ENCODE peak calls at places on chromosomes 13 and 19, in six cellular contexts. One of them, this sample, is unnamed.

GRCh38 chr19:31583148-31583547 is 233.9 kb upstream of the TSHZ3 start:
- DNase-seq in brain microvascular endothelial cell: no peak
- DNase-seq in left ventricle myocardium inferior: no peak
- DNase-seq in tibial artery: no peak
- DNase-seq in tibial nerve: no peak
- DNase-seq in caudate nucleus: no peak
- DNase-seq in this sample: no peak

GRCh38 chr13:100710176-100710575 is 35.6 kb upstream of the TMTC4 start:
- DNase-seq in brain microvascular endothelial cell: no peak
- DNase-seq in left ventricle myocardium inferior: no peak
- DNase-seq in tibial artery: no peak
- DNase-seq in tibial nerve: no peak
- DNase-seq in caudate nucleus: no peak
- DNase-seq in this sample: no peak

GRCh38 chr13:66805657-66806056 is 424.5 kb downstream of the PCDH9 start:
- DNase-seq in brain microvascular endothelial cell: peak; percentile 81
- DNase-seq in left ventricle myocardium inferior: no peak
- DNase-seq in tibial artery: peak; percentile 19
- DNase-seq in tibial nerve: peak; percentile 50
- DNase-seq in caudate nucleus: no peak
- DNase-seq in this sample: no peak

GRCh38 chr19:2492870-2493269 is 16.9 kb downstream of the GADD45B start:
- DNase-seq in brain microvascular endothelial cell: no peak
- DNase-seq in left ventricle myocardium inferior: no peak
- DNase-seq in tibial artery: no peak
- DNase-seq in tibial nerve: no peak
- DNase-seq in caudate nucleus: no peak
- DNase-seq in this sample: no peak

GRCh38 chr19:6373813-6374108 is 1.2 kb downstream of the ALKBH7 start:
- DNase-seq in brain microvascular endothelial cell: no peak
- DNase-seq in left ventricle myocardium inferior: no peak
- DNase-seq in tibial artery: no peak
- DNase-seq in tibial nerve: no peak
- DNase-seq in caudate nucleus: no peak
- DNase-seq in this sample: peak; percentile 20

GRCh38 chr19:45711851-45712698 is 18.6 kb downstream of the FBXO46 start:
- DNase-seq in brain microvascular endothelial cell: no peak
- DNase-seq in left ventricle myocardium inferior: no peak
- DNase-seq in tibial artery: no peak
- DNase-seq in tibial nerve: no peak
- DNase-seq in caudate nucleus: no peak
- DNase-seq in this sample: no peak

GRCh38 chr19:3851254-3852176 is 17.3 kb downstream of the ZFR2 start:
- DNase-seq in brain microvascular endothelial cell: no peak
- DNase-seq in left ventricle myocardium inferior: no peak
- DNase-seq in tibial artery: no peak
- DNase-seq in tibial nerve: no peak
- DNase-seq in caudate nucleus: no peak
- DNase-seq in this sample: no peak

GRCh38 chr13:108895220-108895704 is 265.9 kb downstream of the MYO16 start:
- DNase-seq in brain microvascular endothelial cell: peak; percentile 41
- DNase-seq in left ventricle myocardium inferior: no peak
- DNase-seq in tibial artery: no peak
- DNase-seq in tibial nerve: peak; percentile 56
- DNase-seq in caudate nucleus: no peak
- DNase-seq in this sample: no peak

GRCh38 chr19:10678813-10679212 is 22.4 kb upstream of the QTRT1 start:
- DNase-seq in brain microvascular endothelial cell: no peak
- DNase-seq in left ventricle myocardium inferior: no peak
- DNase-seq in tibial artery: no peak
- DNase-seq in tibial nerve: no peak
- DNase-seq in caudate nucleus: no peak
- DNase-seq in this sample: no peak

GRCh38 chr13:43132911-43133310 is 109.5 kb downstream of the DNAJC15 start:
- DNase-seq in brain microvascular endothelial cell: no peak
- DNase-seq in left ventricle myocardium inferior: no peak
- DNase-seq in tibial artery: no peak
- DNase-seq in tibial nerve: no peak
- DNase-seq in caudate nucleus: no peak
- DNase-seq in this sample: no peak

GRCh38 chr13:112638919-112639318 is 50.9 kb upstream of the ATP11A start:
- DNase-seq in brain microvascular endothelial cell: no peak
- DNase-seq in left ventricle myocardium inferior: no peak
- DNase-seq in tibial artery: no peak
- DNase-seq in tibial nerve: no peak
- DNase-seq in caudate nucleus: no peak
- DNase-seq in this sample: no peak

GRCh38 chr13:41064493-41064892 is 3.2 kb downstream of the WBP4 start:
- DNase-seq in brain microvascular endothelial cell: no peak
- DNase-seq in left ventricle myocardium inferior: no peak
- DNase-seq in tibial artery: no peak
- DNase-seq in tibial nerve: no peak
- DNase-seq in caudate nucleus: no peak
- DNase-seq in this sample: no peak

GRCh38 chr19:47778954-47779351 is 450 bp downstream of the SELENOW start:
- DNase-seq in brain microvascular endothelial cell: no peak
- DNase-seq in left ventricle myocardium inferior: peak; percentile 29
- DNase-seq in tibial artery: peak; percentile 45
- DNase-seq in tibial nerve: peak; percentile 33
- DNase-seq in caudate nucleus: no peak
- DNase-seq in this sample: peak; percentile 45

GRCh38 chr13:72141845-72142470 is 275.0 kb upstream of the DACH1 start:
- DNase-seq in brain microvascular endothelial cell: peak; percentile 74
- DNase-seq in left ventricle myocardium inferior: no peak
- DNase-seq in tibial artery: no peak
- DNase-seq in tibial nerve: no peak
- DNase-seq in caudate nucleus: no peak
- DNase-seq in this sample: no peak

GRCh38 chr13:42075517-42075916 is 27.1 kb downstream of the DGKH start:
- DNase-seq in brain microvascular endothelial cell: no peak
- DNase-seq in left ventricle myocardium inferior: no peak
- DNase-seq in tibial artery: no peak
- DNase-seq in tibial nerve: no peak
- DNase-seq in caudate nucleus: no peak
- DNase-seq in this sample: no peak

GRCh38 chr19:4589579-4590410 is 30.3 kb upstream of the SEMA6B start:
- DNase-seq in brain microvascular endothelial cell: no peak
- DNase-seq in left ventricle myocardium inferior: peak; percentile 41
- DNase-seq in tibial artery: no peak
- DNase-seq in tibial nerve: no peak
- DNase-seq in caudate nucleus: no peak
- DNase-seq in this sample: no peak

GRCh38 chr19:28012361-28012760 is 1200.6 kb downstream of the UQCRFS1 start:
- DNase-seq in brain microvascular endothelial cell: no peak
- DNase-seq in left ventricle myocardium inferior: no peak
- DNase-seq in tibial artery: no peak
- DNase-seq in tibial nerve: no peak
- DNase-seq in caudate nucleus: no peak
- DNase-seq in this sample: no peak

GRCh38 chr13:41344358-41344757 is 33.3 kb downstream of the NAA16 start:
- DNase-seq in brain microvascular endothelial cell: no peak
- DNase-seq in left ventricle myocardium inferior: no peak
- DNase-seq in tibial artery: no peak
- DNase-seq in tibial nerve: no peak
- DNase-seq in caudate nucleus: no peak
- DNase-seq in this sample: no peak

GRCh38 chr19:36488816-36489138 is 584 bp downstream of the ZNF566 start:
- DNase-seq in brain microvascular endothelial cell: peak; percentile 3
- DNase-seq in left ventricle myocardium inferior: no peak
- DNase-seq in tibial artery: peak; percentile 20
- DNase-seq in tibial nerve: no peak
- DNase-seq in caudate nucleus: no peak
- DNase-seq in this sample: no peak

GRCh38 chr13:61362522-61362921 is 53.1 kb downstream of the PCDH20 start:
- DNase-seq in brain microvascular endothelial cell: no peak
- DNase-seq in left ventricle myocardium inferior: no peak
- DNase-seq in tibial artery: no peak
- DNase-seq in tibial nerve: no peak
- DNase-seq in caudate nucleus: no peak
- DNase-seq in this sample: no peak

GRCh38 chr19:45152504-45153338 is 8.1 kb downstream of the NKPD1 start:
- DNase-seq in brain microvascular endothelial cell: no peak
- DNase-seq in left ventricle myocardium inferior: peak; percentile 49
- DNase-seq in tibial artery: no peak
- DNase-seq in tibial nerve: peak; percentile 13
- DNase-seq in caudate nucleus: no peak
- DNase-seq in this sample: no peak

GRCh38 chr13:72959643-72960042 is 99.2 kb upstream of the KLF5 start:
- DNase-seq in brain microvascular endothelial cell: no peak
- DNase-seq in left ventricle myocardium inferior: no peak
- DNase-seq in tibial artery: no peak
- DNase-seq in tibial nerve: no peak
- DNase-seq in caudate nucleus: no peak
- DNase-seq in this sample: no peak

GRCh38 chr13:104975272-104975671 is 1560.2 kb downstream of the EFNB2 start:
- DNase-seq in brain microvascular endothelial cell: no peak
- DNase-seq in left ventricle myocardium inferior: no peak
- DNase-seq in tibial artery: no peak
- DNase-seq in tibial nerve: no peak
- DNase-seq in caudate nucleus: no peak
- DNase-seq in this sample: no peak

GRCh38 chr19:5196832-5197231 is 143.8 kb downstream of the PTPRS start:
- DNase-seq in brain microvascular endothelial cell: no peak
- DNase-seq in left ventricle myocardium inferior: no peak
- DNase-seq in tibial artery: no peak
- DNase-seq in tibial nerve: no peak
- DNase-seq in caudate nucleus: no peak
- DNase-seq in this sample: no peak

GRCh38 chr19:51803965-51804364 is 9.0 kb downstream of the FPR3 start:
- DNase-seq in brain microvascular endothelial cell: no peak
- DNase-seq in left ventricle myocardium inferior: no peak
- DNase-seq in tibial artery: no peak
- DNase-seq in tibial nerve: no peak
- DNase-seq in caudate nucleus: no peak
- DNase-seq in this sample: no peak

GRCh38 chr13:97986841-97987240 is 33.4 kb downstream of the IPO5 start:
- DNase-seq in brain microvascular endothelial cell: no peak
- DNase-seq in left ventricle myocardium inferior: no peak
- DNase-seq in tibial artery: peak; percentile 28
- DNase-seq in tibial nerve: peak; percentile 15
- DNase-seq in caudate nucleus: no peak
- DNase-seq in this sample: no peak

GRCh38 chr19:38386968-38387549 is 775 bp downstream of the GGN start:
- DNase-seq in brain microvascular endothelial cell: no peak
- DNase-seq in left ventricle myocardium inferior: peak; percentile 36
- DNase-seq in tibial artery: peak; percentile 49
- DNase-seq in tibial nerve: peak; percentile 15
- DNase-seq in caudate nucleus: no peak
- DNase-seq in this sample: no peak

GRCh38 chr13:97883356-97883755 is 70.1 kb upstream of the IPO5 start:
- DNase-seq in brain microvascular endothelial cell: peak; percentile 45
- DNase-seq in left ventricle myocardium inferior: no peak
- DNase-seq in tibial artery: no peak
- DNase-seq in tibial nerve: no peak
- DNase-seq in caudate nucleus: no peak
- DNase-seq in this sample: no peak

GRCh38 chr13:29454931-29455481 is 140.5 kb downstream of the SLC7A1 start:
- DNase-seq in brain microvascular endothelial cell: no peak
- DNase-seq in left ventricle myocardium inferior: no peak
- DNase-seq in tibial artery: no peak
- DNase-seq in tibial nerve: no peak
- DNase-seq in caudate nucleus: no peak
- DNase-seq in this sample: no peak

DNA sequence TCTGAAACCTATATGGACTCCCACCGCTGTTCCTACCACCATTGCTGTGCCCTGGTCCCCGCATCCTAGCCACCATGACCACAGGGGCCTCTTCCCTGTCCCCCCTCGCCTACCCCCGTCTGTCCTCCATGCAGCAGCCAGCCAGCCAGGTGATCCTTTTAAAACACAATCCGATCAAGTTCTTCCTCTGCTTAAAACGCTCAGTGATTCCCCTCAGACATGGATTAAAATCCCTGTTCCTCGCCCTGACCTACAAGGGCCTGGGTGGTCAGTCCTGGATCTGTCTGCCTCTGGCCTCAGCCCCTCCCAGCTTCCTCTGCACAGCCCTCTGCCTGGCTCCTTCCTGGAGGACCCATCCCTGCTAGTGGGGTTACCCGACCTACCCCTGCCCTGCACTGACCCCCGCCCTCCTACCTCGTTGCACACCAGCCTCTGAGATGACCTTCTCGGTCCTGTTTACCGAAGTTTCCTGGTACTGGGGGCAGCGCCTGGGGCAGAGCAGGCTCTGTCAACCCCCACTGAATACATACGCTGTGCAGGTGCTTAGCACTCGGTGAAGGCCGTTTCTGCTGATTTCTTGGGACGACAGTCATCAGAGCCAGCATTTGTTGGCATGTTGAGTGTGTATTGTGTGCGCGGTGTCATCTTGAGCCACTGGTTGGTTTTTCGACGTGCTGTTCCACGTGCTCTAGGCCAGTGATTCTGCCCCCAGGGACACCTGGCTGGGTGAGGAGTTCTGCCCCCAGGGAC is 14.7 kb upstream of the LENG8 start:
- DNase-seq in brain microvascular endothelial cell: no peak
- DNase-seq in left ventricle myocardium inferior: no peak
- DNase-seq in tibial artery: no peak
- DNase-seq in tibial nerve: no peak
- DNase-seq in caudate nucleus: no peak
- DNase-seq in this sample: no peak
- H3K27ac ChIP-seq in brain microvascular endothelial cell: no peak overlapping the region
- H3K27ac ChIP-seq in left ventricle myocardium inferior: no peak overlapping the region
- H3K27ac ChIP-seq in tibial artery: no peak overlapping the region
- H3K27ac ChIP-seq in tibial nerve: no peak overlapping the region
- H3K27ac ChIP-seq in caudate nucleus: peak overlapping the region; percentile 88
- H3K27ac ChIP-seq in this sample: peak overlapping the region; percentile 86

GRCh38 chr13:46495647-46496046 is 57.3 kb upstream of the LRCH1 start:
- DNase-seq in brain microvascular endothelial cell: no peak
- DNase-seq in left ventricle myocardium inferior: no peak
- DNase-seq in tibial artery: no peak
- DNase-seq in tibial nerve: no peak
- DNase-seq in caudate nucleus: no peak
- DNase-seq in this sample: no peak
- H3K27ac ChIP-seq in brain microvascular endothelial cell: no peak overlapping the region
- H3K27ac ChIP-seq in left ventricle myocardium inferior: no peak overlapping the region
- H3K27ac ChIP-seq in tibial artery: peak overlapping the region; percentile 51
- H3K27ac ChIP-seq in tibial nerve: no peak overlapping the region
- H3K27ac ChIP-seq in caudate nucleus: no peak overlapping the region
- H3K27ac ChIP-seq in this sample: no peak overlapping the region

DNA sequence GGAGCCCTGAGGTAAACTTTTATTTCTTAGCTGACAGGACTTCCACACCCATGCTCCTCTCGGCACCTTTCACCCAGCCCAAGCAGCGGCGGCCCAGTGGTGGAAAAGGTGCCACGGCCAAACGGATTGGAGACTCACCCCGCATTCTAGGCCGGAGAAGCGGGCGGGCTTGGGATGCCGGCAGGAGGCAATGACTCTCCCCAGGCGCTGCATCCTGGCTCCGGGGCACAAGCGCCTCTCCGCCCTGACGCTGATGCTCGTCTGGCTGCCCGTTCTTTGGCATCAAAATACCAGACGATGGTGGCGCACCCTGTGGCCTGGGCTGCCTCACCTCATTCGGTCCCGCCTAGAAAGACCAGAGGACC is 6.7 kb upstream of the ZNF606 start:
- DNase-seq in brain microvascular endothelial cell: no peak
- DNase-seq in left ventricle myocardium inferior: no peak
- DNase-seq in tibial artery: no peak
- DNase-seq in tibial nerve: no peak
- DNase-seq in caudate nucleus: no peak
- DNase-seq in this sample: no peak
- H3K27ac ChIP-seq in brain microvascular endothelial cell: no peak overlapping the region
- H3K27ac ChIP-seq in left ventricle myocardium inferior: peak overlapping the region; percentile 84
- H3K27ac ChIP-seq in tibial artery: no peak overlapping the region
- H3K27ac ChIP-seq in tibial nerve: no peak overlapping the region
- H3K27ac ChIP-seq in caudate nucleus: peak overlapping the region; percentile 61
- H3K27ac ChIP-seq in this sample: peak overlapping the region; percentile 78

GRCh38 chr19:55526216-55527196 is 10.4 kb downstream of the SBK2 start:
- DNase-seq in brain microvascular endothelial cell: peak; percentile 62
- DNase-seq in left ventricle myocardium inferior: peak; percentile 82
- DNase-seq in tibial artery: no peak
- DNase-seq in tibial nerve: no peak
- DNase-seq in caudate nucleus: no peak
- DNase-seq in this sample: no peak
- H3K27ac ChIP-seq in brain microvascular endothelial cell: no peak overlapping the region
- H3K27ac ChIP-seq in left ventricle myocardium inferior: peak overlapping the region; percentile 81
- H3K27ac ChIP-seq in tibial artery: no peak overlapping the region
- H3K27ac ChIP-seq in tibial nerve: no peak overlapping the region
- H3K27ac ChIP-seq in caudate nucleus: no peak overlapping the region
- H3K27ac ChIP-seq in this sample: no peak overlapping the region